ENCODE peak calls at places on chromosomes 7 and 10, in nine cellular contexts. D is sigmoid colon, O is AG10803, E is fibroblast of the aortic adventitia, B is OCI-LY7, P is esophagus squamous epithelium, A is BE2C, W is astrocyte of the spinal cord, G is right lobe of liver. Y is an unnamed sample.

GRCh38 chr10:103554488-103555320 is 61.2 kb downstream of the NEURL1 start:
- DNase-seq in D (peak), O (peak), E (peak), B (no peak), P (no peak), A (peak), W (peak), G (peak), Y (peak)

GRCh38 chr10:585502-585901 is 104.0 kb downstream of the DIP2C start:
- DNase-seq in D (no peak), O (no peak), E (no peak), B (no peak), P (no peak), A (no peak), W (no peak), G (no peak), Y (no peak)

GRCh38 chr7:92633211-92633906 is 43.2 kb upstream of the FAM133B start:
- DNase-seq in D (no peak), O (peak), E (peak), B (no peak), P (no peak), A (peak), W (peak), G (no peak), Y (peak)

GRCh38 chr10:56928717-56929116 is 567.7 kb upstream of the ZWINT start:
- DNase-seq in D (no peak), O (no peak), E (no peak), B (no peak), P (no peak), A (no peak), W (no peak), G (no peak), Y (no peak)

GRCh38 chr7:117158941-117159705 is 163.7 kb downstream of the WNT2 start:
- DNase-seq in D (no peak), O (peak), E (peak), B (no peak), P (no peak), A (no peak), W (peak), G (no peak), Y (no peak)

GRCh38 chr10:98371421-98371820 is 43.6 kb downstream of the PYROXD2 start:
- DNase-seq in D (no peak), O (no peak), E (no peak), B (no peak), P (no peak), A (no peak), W (no peak), G (no peak), Y (no peak)

GRCh38 chr7:43585521-43585920 is 2.6 kb downstream of the STK17A start:
- DNase-seq in D (no peak), O (peak), E (peak), B (peak), P (no peak), A (no peak), W (peak), G (no peak), Y (peak)

GRCh38 chr7:128304212-128304611 is 39.5 kb downstream of the RBM28 start:
- DNase-seq in D (no peak), O (peak), E (no peak), B (no peak), P (no peak), A (no peak), W (no peak), G (no peak), Y (no peak)

GRCh38 chr10:26779176-26779860 is 81.4 kb downstream of the ABI1 start:
- DNase-seq in D (no peak), O (no peak), E (no peak), B (peak), P (no peak), A (no peak), W (no peak), G (no peak), Y (no peak)

GRCh38 chr10:57654856-57655255 is 612.8 kb downstream of the IPMK start:
- DNase-seq in D (no peak), O (no peak), E (no peak), B (no peak), P (no peak), A (no peak), W (no peak), G (no peak), Y (no peak)

GRCh38 chr10:102615361-102615760 is 28.9 kb upstream of the TRIM8 start:
- DNase-seq in D (no peak), O (no peak), E (no peak), B (peak), P (no peak), A (peak), W (no peak), G (no peak), Y (no peak)

GRCh38 chr10:130453721-130454542 is 317.7 kb downstream of the GLRX3 start:
- DNase-seq in D (no peak), O (no peak), E (no peak), B (no peak), P (no peak), A (no peak), W (no peak), G (peak), Y (no peak)

GRCh38 chr10:73771722-73772279 is 10.0 kb upstream of the CHCHD1 start:
- DNase-seq in D (peak), O (peak), E (peak), B (peak), P (no peak), A (peak), W (no peak), G (no peak), Y (peak)

GRCh38 chr10:104350146-104350635 is 3.4 kb upstream of the CFAP58 start:
- DNase-seq in D (no peak), O (peak), E (peak), B (peak), P (no peak), A (no peak), W (peak), G (no peak), Y (peak)

GRCh38 chr7:81669476-81670105 is 100.3 kb downstream of the HGF start:
- DNase-seq in D (no peak), O (no peak), E (no peak), B (no peak), P (no peak), A (peak), W (no peak), G (no peak), Y (no peak)

GRCh38 chr10:33116293-33116697 is 158.3 kb upstream of the ITGB1 start:
- DNase-seq in D (no peak), O (peak), E (peak), B (peak), P (no peak), A (peak), W (peak), G (no peak), Y (peak)

GRCh38 chr10:84267503-84268126 is 22.8 kb downstream of the RGR start:
- DNase-seq in D (no peak), O (peak), E (peak), B (peak), P (no peak), A (peak), W (peak), G (no peak), Y (peak)

GRCh38 chr7:130154131-130154500 is 51.1 kb downstream of the TMEM209 start:
- DNase-seq in D (no peak), O (no peak), E (no peak), B (no peak), P (no peak), A (no peak), W (no peak), G (no peak), Y (no peak)

GRCh38 chr7:80137410-80137809 is 2.8 kb downstream of the GNAI1 start:
- DNase-seq in D (no peak), O (no peak), E (no peak), B (no peak), P (no peak), A (no peak), W (no peak), G (no peak), Y (no peak)

GRCh38 chr10:51894752-51895151 is 195.4 kb upstream of the CSTF2T start:
- DNase-seq in D (no peak), O (peak), E (peak), B (no peak), P (no peak), A (no peak), W (no peak), G (no peak), Y (peak)

GRCh38 chr10:58842860-58843376 is 330.2 kb downstream of the BICC1 start:
- DNase-seq in D (no peak), O (no peak), E (no peak), B (no peak), P (no peak), A (no peak), W (no peak), G (no peak), Y (no peak)

GRCh38 chr10:122567056-122567660 is 6.6 kb downstream of the DMBT1 start:
- DNase-seq in D (peak), O (peak), E (peak), B (peak), P (no peak), A (peak), W (no peak), G (no peak), Y (peak)

GRCh38 chr7:159197066-159197975 is 52.7 kb upstream of the VIPR2 start:
- DNase-seq in D (no peak), O (no peak), E (no peak), B (peak), P (no peak), A (no peak), W (no peak), G (no peak), Y (no peak)

GRCh38 chr7:13602036-13602435 is 387.4 kb downstream of the ETV1 start:
- DNase-seq in D (no peak), O (no peak), E (no peak), B (no peak), P (no peak), A (no peak), W (no peak), G (no peak), Y (no peak)

GRCh38 chr7:133275008-133275407 is 22.1 kb downstream of the EXOC4 start:
- DNase-seq in D (no peak), O (no peak), E (no peak), B (no peak), P (no peak), A (no peak), W (no peak), G (no peak), Y (no peak)

GRCh38 chr7:6651866-6652445 is 14.8 kb downstream of the ZNF316 start:
- DNase-seq in D (peak), O (no peak), E (no peak), B (no peak), P (no peak), A (no peak), W (no peak), G (no peak), Y (no peak)

GRCh38 chr7:149071641-149072437 is 18.7 kb downstream of the ZNF786 start:
- DNase-seq in D (peak), O (peak), E (no peak), B (no peak), P (no peak), A (peak), W (no peak), G (no peak), Y (peak)

DNA sequence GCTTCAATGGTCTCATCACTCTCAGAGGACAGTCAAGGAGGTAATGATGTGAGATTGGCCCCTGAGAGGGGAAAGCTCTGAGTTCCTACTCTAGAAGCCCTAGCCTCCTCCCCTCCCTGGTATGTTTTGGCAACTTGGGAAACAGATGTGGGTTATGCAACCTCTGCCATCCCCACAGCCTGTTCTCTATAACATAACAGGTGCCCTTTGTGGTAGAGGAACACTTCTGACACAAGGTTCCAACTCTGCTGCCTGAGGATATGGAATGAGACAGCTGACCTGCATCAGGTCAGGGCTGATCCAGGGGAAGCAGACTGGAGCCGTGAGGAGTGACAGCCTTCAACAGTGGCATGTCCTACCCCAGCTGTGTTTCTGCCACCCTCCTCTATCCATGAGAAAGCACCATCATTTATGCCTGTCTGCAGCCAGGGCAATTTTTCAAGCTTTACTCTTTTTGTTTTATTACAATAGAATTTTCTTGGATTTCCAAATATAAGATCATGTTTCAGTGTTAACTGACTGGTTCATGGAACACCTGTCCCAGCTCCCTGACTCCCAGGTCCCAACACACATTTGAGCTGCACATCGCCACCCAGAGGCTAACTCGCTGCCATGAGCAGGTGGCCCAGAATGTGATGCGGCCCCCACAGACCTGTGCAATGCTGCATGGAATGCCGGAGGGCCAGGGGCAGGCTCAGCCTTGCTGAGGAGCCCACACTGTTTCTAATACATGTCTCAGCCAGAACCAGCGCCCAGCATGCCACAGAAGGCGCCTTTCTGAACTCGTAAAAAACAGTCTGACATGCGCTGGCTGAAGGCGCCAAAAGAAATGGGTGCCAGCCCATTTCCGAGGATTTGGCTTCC is 124.7 kb upstream of the CHST15 start:
- DNase-seq in D (no peak), O (no peak), E (no peak), B (peak), P (no peak), A (no peak), W (no peak), G (peak), Y (no peak)
- TF ChIP-seq CTCF in D (no peak), O (no peak), E (no peak), B (peak), P (no peak), A (no peak), W (no peak), G (no peak), Y (no peak)

DNA sequence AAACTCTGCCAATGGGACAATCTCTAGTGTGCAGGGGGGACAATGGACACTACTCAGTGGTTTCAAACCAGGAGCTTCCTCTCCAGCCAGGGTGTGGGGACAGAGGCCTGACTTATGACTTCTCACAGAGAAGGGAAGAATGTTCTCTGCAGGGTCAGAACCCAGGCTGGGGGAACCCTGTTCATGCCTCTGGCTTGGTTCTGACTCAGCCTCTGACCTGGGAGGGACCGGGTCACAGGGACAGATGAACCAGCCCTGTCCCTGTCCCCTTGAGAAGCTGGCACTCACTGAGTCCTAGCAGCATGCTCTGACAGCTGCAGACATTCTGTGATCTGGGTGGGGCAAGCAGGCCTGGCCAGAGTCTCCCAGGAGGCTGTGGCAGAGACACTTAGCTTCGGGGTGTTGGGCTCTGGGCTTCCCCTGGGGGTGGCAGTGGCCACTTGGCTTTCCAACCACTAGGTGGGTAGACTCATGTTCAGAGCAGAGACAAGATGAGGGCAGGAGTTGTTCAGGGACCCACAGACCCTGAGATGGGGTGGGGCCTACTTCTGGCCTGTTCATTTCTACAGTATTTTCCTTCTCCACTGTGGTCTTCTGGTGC is 13.6 kb downstream of the TSPAN15 start:
- DNase-seq in D (peak), O (no peak), E (no peak), B (no peak), P (no peak), A (peak), W (no peak), G (no peak), Y (no peak)
- H3K4me3 ChIP-seq in D (no peak), O (no peak), E (no peak), B (no peak), P (no peak), A (no peak), W (no peak), G (no peak), Y (no peak)

GRCh38 chr7:35793225-35793579 is 7.7 kb upstream of the SEPTIN7 start:
- DNase-seq in D (no peak), O (no peak), E (peak), B (no peak), P (no peak), A (no peak), W (no peak), G (no peak), Y (no peak)
- TF ChIP-seq CTCF in D (no peak), O (no peak), E (no peak), B (no peak), P (no peak), A (no peak), W (no peak), G (no peak), Y (no peak)

DNA sequence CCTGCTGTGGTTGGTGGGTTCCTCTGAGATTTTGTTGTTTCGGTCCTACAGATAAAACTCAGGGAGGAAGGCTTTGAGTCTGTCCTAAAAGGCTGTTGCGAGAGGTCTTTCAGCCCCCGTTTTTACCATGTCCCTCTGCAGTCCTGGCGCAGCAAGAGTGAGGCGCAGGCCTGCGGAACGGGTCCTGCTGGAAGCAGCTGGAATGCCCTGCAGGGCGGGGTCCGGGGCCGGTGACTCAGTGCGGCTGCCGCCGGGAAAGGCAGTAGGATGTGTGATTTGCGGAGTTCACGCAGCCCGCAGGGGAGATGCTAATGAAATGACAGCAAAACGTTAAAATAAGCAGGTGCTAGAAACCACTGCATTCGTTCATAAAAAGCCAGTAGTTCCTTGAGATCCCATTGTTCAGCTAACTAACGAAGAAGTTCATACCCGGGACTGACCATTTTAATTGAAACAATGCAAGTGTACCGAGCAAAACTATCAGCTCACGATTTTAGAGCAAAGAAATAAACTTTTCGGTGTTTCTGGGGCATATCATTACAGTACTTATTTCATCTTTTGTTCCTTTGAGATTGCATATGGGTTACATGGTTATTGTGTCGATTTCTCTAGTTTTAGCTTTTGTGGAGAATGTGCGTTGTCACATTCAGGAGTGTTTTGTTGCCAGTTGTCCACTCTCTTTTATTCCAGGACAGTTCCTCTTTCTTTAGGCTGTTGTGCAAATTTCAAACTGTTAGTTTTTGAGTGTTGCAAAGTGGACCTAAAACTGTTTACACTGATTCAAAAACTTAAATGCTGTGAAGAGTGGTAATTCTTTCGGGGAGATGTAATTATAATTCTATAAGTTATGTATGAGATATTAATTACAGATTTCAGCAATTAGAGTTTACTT is 783 bp downstream of the ANLN start:
- DNase-seq in D (peak), O (peak), E (peak), B (peak), P (peak), A (peak), W (peak), G (peak), Y (peak)
- H3K4me3 ChIP-seq in D (peak), O (peak), E (peak), B (peak), P (peak), A (peak), W (peak), G (peak), Y (peak)

DNA sequence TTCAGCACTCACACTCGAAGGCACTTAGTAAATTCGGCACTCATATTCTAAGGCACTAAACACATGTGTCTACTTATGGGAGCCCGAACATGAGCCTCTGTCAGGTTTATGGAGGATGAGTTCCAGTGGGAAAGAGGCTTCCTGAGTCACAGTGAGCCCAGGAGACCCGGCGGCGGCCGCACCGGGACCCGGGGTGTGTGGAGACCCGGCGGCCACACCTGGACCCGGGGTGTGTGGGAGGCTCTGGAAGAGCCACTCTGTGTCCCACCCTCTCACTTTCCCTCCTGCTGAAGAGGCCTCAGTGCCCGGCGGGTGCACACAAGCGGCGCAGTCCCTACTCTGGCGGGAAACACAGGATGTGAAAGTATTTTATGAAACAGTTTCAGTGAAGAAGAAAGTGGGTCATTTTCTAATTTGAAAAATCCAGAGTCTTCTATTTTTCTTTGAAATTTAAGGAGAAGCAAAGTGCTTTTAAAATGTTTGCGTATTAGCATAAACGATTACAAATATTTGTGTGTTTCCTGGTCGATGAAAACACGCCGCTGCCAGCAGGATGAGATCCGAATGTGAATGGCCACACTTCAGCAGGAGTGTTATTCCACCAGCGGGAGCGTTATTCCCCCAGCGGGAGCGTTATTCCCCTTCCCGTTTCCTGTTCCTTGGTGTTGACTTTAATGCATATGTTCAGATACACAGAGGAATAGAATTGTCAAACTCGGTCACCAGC is 625.1 kb downstream of the DNAJB6 start:
- DNase-seq in D (no peak), O (no peak), E (no peak), B (no peak), P (no peak), A (no peak), W (no peak), G (peak), Y (no peak)
- TF ChIP-seq CTCF in D (no peak), O (no peak), E (no peak), B (no peak), P (no peak), A (no peak), W (no peak), G (no peak), Y (no peak)

GRCh38 chr7:141978351-141978750 is 4.8 kb upstream of the TAS2R38 start:
- DNase-seq in D (no peak), O (no peak), E (no peak), B (no peak), P (no peak), A (no peak), W (no peak), G (no peak), Y (no peak)

GRCh38 chr7:141976524-141977245 is 3.1 kb upstream of the TAS2R38 start:
- DNase-seq in D (no peak), O (no peak), E (no peak), B (no peak), P (no peak), A (no peak), W (no peak), G (no peak), Y (no peak)

GRCh38 chr7:141974831-141975230 is 1.3 kb upstream of the TAS2R38 start:
- DNase-seq in D (no peak), O (no peak), E (peak), B (peak), P (no peak), A (no peak), W (no peak), G (no peak), Y (peak)

GRCh38 chr7:141973673-141974072 is at the start of gene TAS2R38:
- DNase-seq in D (no peak), O (no peak), E (no peak), B (no peak), P (no peak), A (no peak), W (no peak), G (no peak), Y (no peak)

GRCh38 chr7:141975806-141976523 is 2.4 kb upstream of the TAS2R38 start:
- DNase-seq in D (no peak), O (peak), E (peak), B (peak), P (no peak), A (peak), W (peak), G (peak), Y (peak)
- H3K4me3 ChIP-seq in D (no peak), O (no peak), E (peak), B (peak), P (peak), A (peak), W (peak), G (peak), Y (no peak)